ENCODE peak calls at places on chromosomes 5 and 9, in ten cellular contexts. One of them, this sample, is unnamed.

GRCh38 chr9:98164912-98165311 is 27.5 kb downstream of the CORO2A start:
- DNase-seq in A549: no peak
- DNase-seq in Kasumi-1: no peak
- DNase-seq in GM23248: no peak
- DNase-seq in upper lobe of right lung: no peak
- DNase-seq in stimulated activated CD8-positive, alpha-beta memory T cell treated with anti-CD3 and anti-CD28 coated beads, Interleukin-15, amount 100 ng/mL, for 1 hour: no peak
- DNase-seq in KBM-7: no peak
- DNase-seq in neuronal stem cell: no peak
- DNase-seq in NCI-H524: no peak
- DNase-seq in erythroblast: no peak
- DNase-seq in this sample: no peak

GRCh38 chr5:72651779-72652178 is 144.6 kb upstream of the ZNF366 start:
- DNase-seq in neuronal stem cell: no peak
- DNase-seq in upper lobe of right lung: no peak
- DNase-seq in Kasumi-1: no peak
- DNase-seq in NCI-H524: no peak
- DNase-seq in GM23248: no peak
- DNase-seq in A549: no peak
- DNase-seq in stimulated activated CD8-positive, alpha-beta memory T cell treated with anti-CD3 and anti-CD28 coated beads, Interleukin-15, amount 100 ng/mL, for 1 hour: no peak
- DNase-seq in erythroblast: no peak
- DNase-seq in KBM-7: no peak
- DNase-seq in this sample: peak

GRCh38 chr9:106218427-106218826 is 524.1 kb downstream of the TMEM38B start:
- DNase-seq in Kasumi-1: peak
- DNase-seq in NCI-H524: no peak
- DNase-seq in erythroblast: no peak
- DNase-seq in neuronal stem cell: no peak
- DNase-seq in stimulated activated CD8-positive, alpha-beta memory T cell treated with anti-CD3 and anti-CD28 coated beads, Interleukin-15, amount 100 ng/mL, for 1 hour: no peak
- DNase-seq in KBM-7: no peak
- DNase-seq in GM23248: no peak
- DNase-seq in A549: no peak
- DNase-seq in upper lobe of right lung: no peak
- DNase-seq in this sample: no peak

GRCh38 chr5:34609951-34610431 is 46.1 kb upstream of the RAI14 start:
- DNase-seq in A549: no peak
- DNase-seq in upper lobe of right lung: no peak
- DNase-seq in NCI-H524: no peak
- DNase-seq in KBM-7: no peak
- DNase-seq in Kasumi-1: no peak
- DNase-seq in neuronal stem cell: peak
- DNase-seq in GM23248: peak
- DNase-seq in stimulated activated CD8-positive, alpha-beta memory T cell treated with anti-CD3 and anti-CD28 coated beads, Interleukin-15, amount 100 ng/mL, for 1 hour: no peak
- DNase-seq in erythroblast: no peak
- DNase-seq in this sample: peak

GRCh38 chr9:81182421-81182820 is 506.9 kb downstream of the TLE1 start:
- DNase-seq in erythroblast: no peak
- DNase-seq in Kasumi-1: no peak
- DNase-seq in NCI-H524: no peak
- DNase-seq in A549: no peak
- DNase-seq in upper lobe of right lung: no peak
- DNase-seq in GM23248: peak
- DNase-seq in KBM-7: no peak
- DNase-seq in stimulated activated CD8-positive, alpha-beta memory T cell treated with anti-CD3 and anti-CD28 coated beads, Interleukin-15, amount 100 ng/mL, for 1 hour: no peak
- DNase-seq in neuronal stem cell: no peak
- DNase-seq in this sample: peak

GRCh38 chr9:4555251-4555650 is 65.0 kb downstream of the SLC1A1 start:
- DNase-seq in A549: no peak
- DNase-seq in Kasumi-1: no peak
- DNase-seq in upper lobe of right lung: no peak
- DNase-seq in KBM-7: no peak
- DNase-seq in GM23248: peak
- DNase-seq in NCI-H524: no peak
- DNase-seq in erythroblast: no peak
- DNase-seq in neuronal stem cell: no peak
- DNase-seq in stimulated activated CD8-positive, alpha-beta memory T cell treated with anti-CD3 and anti-CD28 coated beads, Interleukin-15, amount 100 ng/mL, for 1 hour: no peak
- DNase-seq in this sample: peak

GRCh38 chr9:137080260-137081122 is 3.2 kb downstream of the UAP1L1 start:
- DNase-seq in GM23248: no peak
- DNase-seq in A549: no peak
- DNase-seq in KBM-7: no peak
- DNase-seq in upper lobe of right lung: no peak
- DNase-seq in neuronal stem cell: no peak
- DNase-seq in Kasumi-1: no peak
- DNase-seq in NCI-H524: no peak
- DNase-seq in stimulated activated CD8-positive, alpha-beta memory T cell treated with anti-CD3 and anti-CD28 coated beads, Interleukin-15, amount 100 ng/mL, for 1 hour: no peak
- DNase-seq in erythroblast: no peak
- DNase-seq in this sample: no peak

GRCh38 chr9:33676746-33677505 is 118.4 kb upstream of the PRSS3 start:
- DNase-seq in KBM-7: peak
- DNase-seq in NCI-H524: peak
- DNase-seq in neuronal stem cell: peak
- DNase-seq in erythroblast: peak
- DNase-seq in stimulated activated CD8-positive, alpha-beta memory T cell treated with anti-CD3 and anti-CD28 coated beads, Interleukin-15, amount 100 ng/mL, for 1 hour: no peak
- DNase-seq in upper lobe of right lung: peak
- DNase-seq in GM23248: peak
- DNase-seq in Kasumi-1: no peak
- DNase-seq in A549: peak
- DNase-seq in this sample: peak

GRCh38 chr5:958701-959571 is 49.7 kb upstream of the NKD2 start:
- DNase-seq in neuronal stem cell: no peak
- DNase-seq in KBM-7: no peak
- DNase-seq in upper lobe of right lung: peak
- DNase-seq in NCI-H524: no peak
- DNase-seq in erythroblast: no peak
- DNase-seq in GM23248: peak
- DNase-seq in Kasumi-1: no peak
- DNase-seq in stimulated activated CD8-positive, alpha-beta memory T cell treated with anti-CD3 and anti-CD28 coated beads, Interleukin-15, amount 100 ng/mL, for 1 hour: no peak
- DNase-seq in A549: peak
- DNase-seq in this sample: peak

GRCh38 chr5:66713998-66714397 is 117.8 kb downstream of the MAST4 start:
- DNase-seq in erythroblast: no peak
- DNase-seq in NCI-H524: no peak
- DNase-seq in neuronal stem cell: no peak
- DNase-seq in Kasumi-1: no peak
- DNase-seq in stimulated activated CD8-positive, alpha-beta memory T cell treated with anti-CD3 and anti-CD28 coated beads, Interleukin-15, amount 100 ng/mL, for 1 hour: no peak
- DNase-seq in KBM-7: no peak
- DNase-seq in GM23248: peak
- DNase-seq in upper lobe of right lung: no peak
- DNase-seq in A549: no peak
- DNase-seq in this sample: peak

GRCh38 chr5:57718155-57718554 is 235.5 kb upstream of the ACTBL2 start:
- DNase-seq in erythroblast: no peak
- DNase-seq in KBM-7: no peak
- DNase-seq in stimulated activated CD8-positive, alpha-beta memory T cell treated with anti-CD3 and anti-CD28 coated beads, Interleukin-15, amount 100 ng/mL, for 1 hour: no peak
- DNase-seq in GM23248: peak
- DNase-seq in A549: peak
- DNase-seq in neuronal stem cell: no peak
- DNase-seq in NCI-H524: no peak
- DNase-seq in Kasumi-1: no peak
- DNase-seq in upper lobe of right lung: no peak
- DNase-seq in this sample: peak

GRCh38 chr5:149113669-149114068 is 27.6 kb upstream of the ABLIM3 start:
- DNase-seq in upper lobe of right lung: no peak
- DNase-seq in A549: no peak
- DNase-seq in Kasumi-1: no peak
- DNase-seq in neuronal stem cell: no peak
- DNase-seq in NCI-H524: no peak
- DNase-seq in KBM-7: no peak
- DNase-seq in GM23248: peak
- DNase-seq in stimulated activated CD8-positive, alpha-beta memory T cell treated with anti-CD3 and anti-CD28 coated beads, Interleukin-15, amount 100 ng/mL, for 1 hour: no peak
- DNase-seq in erythroblast: no peak
- DNase-seq in this sample: peak

GRCh38 chr5:172145870-172146747 is 41.9 kb downstream of the STK10 start:
- DNase-seq in GM23248: no peak
- DNase-seq in Kasumi-1: no peak
- DNase-seq in erythroblast: no peak
- DNase-seq in neuronal stem cell: no peak
- DNase-seq in KBM-7: no peak
- DNase-seq in NCI-H524: no peak
- DNase-seq in stimulated activated CD8-positive, alpha-beta memory T cell treated with anti-CD3 and anti-CD28 coated beads, Interleukin-15, amount 100 ng/mL, for 1 hour: no peak
- DNase-seq in A549: no peak
- DNase-seq in upper lobe of right lung: no peak
- DNase-seq in this sample: no peak

GRCh38 chr9:107739601-107740082 is 250.1 kb upstream of the KLF4 start:
- DNase-seq in Kasumi-1: no peak
- DNase-seq in A549: no peak
- DNase-seq in upper lobe of right lung: peak
- DNase-seq in KBM-7: no peak
- DNase-seq in NCI-H524: no peak
- DNase-seq in neuronal stem cell: no peak
- DNase-seq in erythroblast: no peak
- DNase-seq in GM23248: peak
- DNase-seq in stimulated activated CD8-positive, alpha-beta memory T cell treated with anti-CD3 and anti-CD28 coated beads, Interleukin-15, amount 100 ng/mL, for 1 hour: no peak
- DNase-seq in this sample: peak

GRCh38 chr5:168766038-168766700 is 187.0 kb upstream of the PANK3 start:
- DNase-seq in GM23248: peak
- DNase-seq in stimulated activated CD8-positive, alpha-beta memory T cell treated with anti-CD3 and anti-CD28 coated beads, Interleukin-15, amount 100 ng/mL, for 1 hour: no peak
- DNase-seq in KBM-7: no peak
- DNase-seq in A549: no peak
- DNase-seq in erythroblast: no peak
- DNase-seq in upper lobe of right lung: no peak
- DNase-seq in NCI-H524: peak
- DNase-seq in neuronal stem cell: no peak
- DNase-seq in Kasumi-1: no peak
- DNase-seq in this sample: no peak

GRCh38 chr5:154694159-154694558 is 61.0 kb upstream of the LARP1 start:
- DNase-seq in A549: no peak
- DNase-seq in stimulated activated CD8-positive, alpha-beta memory T cell treated with anti-CD3 and anti-CD28 coated beads, Interleukin-15, amount 100 ng/mL, for 1 hour: no peak
- DNase-seq in erythroblast: no peak
- DNase-seq in upper lobe of right lung: no peak
- DNase-seq in NCI-H524: no peak
- DNase-seq in GM23248: no peak
- DNase-seq in Kasumi-1: no peak
- DNase-seq in KBM-7: no peak
- DNase-seq in neuronal stem cell: no peak
- DNase-seq in this sample: no peak

GRCh38 chr9:4962085-4962484 is 23.0 kb upstream of the JAK2 start:
- DNase-seq in GM23248: no peak
- DNase-seq in NCI-H524: no peak
- DNase-seq in KBM-7: no peak
- DNase-seq in neuronal stem cell: no peak
- DNase-seq in upper lobe of right lung: no peak
- DNase-seq in Kasumi-1: no peak
- DNase-seq in A549: no peak
- DNase-seq in erythroblast: no peak
- DNase-seq in stimulated activated CD8-positive, alpha-beta memory T cell treated with anti-CD3 and anti-CD28 coated beads, Interleukin-15, amount 100 ng/mL, for 1 hour: no peak
- DNase-seq in this sample: no peak

GRCh38 chr5:134267366-134268018 is 41.6 kb upstream of the PPP2CA start:
- DNase-seq in Kasumi-1: no peak
- DNase-seq in GM23248: peak
- DNase-seq in upper lobe of right lung: no peak
- DNase-seq in KBM-7: no peak
- DNase-seq in neuronal stem cell: no peak
- DNase-seq in erythroblast: no peak
- DNase-seq in A549: no peak
- DNase-seq in NCI-H524: no peak
- DNase-seq in stimulated activated CD8-positive, alpha-beta memory T cell treated with anti-CD3 and anti-CD28 coated beads, Interleukin-15, amount 100 ng/mL, for 1 hour: no peak
- DNase-seq in this sample: peak

GRCh38 chr9:102499468-102499867 is 495.7 kb upstream of the CYLC2 start:
- DNase-seq in stimulated activated CD8-positive, alpha-beta memory T cell treated with anti-CD3 and anti-CD28 coated beads, Interleukin-15, amount 100 ng/mL, for 1 hour: no peak
- DNase-seq in erythroblast: no peak
- DNase-seq in A549: no peak
- DNase-seq in neuronal stem cell: no peak
- DNase-seq in upper lobe of right lung: no peak
- DNase-seq in NCI-H524: no peak
- DNase-seq in KBM-7: no peak
- DNase-seq in Kasumi-1: peak
- DNase-seq in GM23248: no peak
- DNase-seq in this sample: peak

GRCh38 chr9:14198544-14199510 is 115.1 kb downstream of the NFIB start:
- DNase-seq in Kasumi-1: no peak
- DNase-seq in neuronal stem cell: no peak
- DNase-seq in KBM-7: no peak
- DNase-seq in GM23248: peak
- DNase-seq in NCI-H524: no peak
- DNase-seq in erythroblast: no peak
- DNase-seq in upper lobe of right lung: no peak
- DNase-seq in stimulated activated CD8-positive, alpha-beta memory T cell treated with anti-CD3 and anti-CD28 coated beads, Interleukin-15, amount 100 ng/mL, for 1 hour: no peak
- DNase-seq in A549: no peak
- DNase-seq in this sample: no peak

GRCh38 chr9:88835038-88835466 is 156.2 kb upstream of the S1PR3 start:
- DNase-seq in KBM-7: peak
- DNase-seq in upper lobe of right lung: no peak
- DNase-seq in GM23248: peak
- DNase-seq in A549: no peak
- DNase-seq in neuronal stem cell: no peak
- DNase-seq in stimulated activated CD8-positive, alpha-beta memory T cell treated with anti-CD3 and anti-CD28 coated beads, Interleukin-15, amount 100 ng/mL, for 1 hour: no peak
- DNase-seq in erythroblast: no peak
- DNase-seq in Kasumi-1: peak
- DNase-seq in NCI-H524: no peak
- DNase-seq in this sample: peak

GRCh38 chr5:160506006-160507004 is 84.7 kb downstream of the PTTG1 start:
- DNase-seq in KBM-7: peak
- DNase-seq in neuronal stem cell: no peak
- DNase-seq in Kasumi-1: peak
- DNase-seq in stimulated activated CD8-positive, alpha-beta memory T cell treated with anti-CD3 and anti-CD28 coated beads, Interleukin-15, amount 100 ng/mL, for 1 hour: peak
- DNase-seq in A549: no peak
- DNase-seq in upper lobe of right lung: no peak
- DNase-seq in NCI-H524: no peak
- DNase-seq in erythroblast: peak
- DNase-seq in GM23248: peak
- DNase-seq in this sample: peak

GRCh38 chr9:88370346-88370745 is 17.9 kb upstream of the SPIN1 start:
- DNase-seq in erythroblast: no peak
- DNase-seq in upper lobe of right lung: no peak
- DNase-seq in stimulated activated CD8-positive, alpha-beta memory T cell treated with anti-CD3 and anti-CD28 coated beads, Interleukin-15, amount 100 ng/mL, for 1 hour: no peak
- DNase-seq in Kasumi-1: no peak
- DNase-seq in KBM-7: no peak
- DNase-seq in A549: no peak
- DNase-seq in GM23248: no peak
- DNase-seq in neuronal stem cell: no peak
- DNase-seq in NCI-H524: no peak
- DNase-seq in this sample: peak

GRCh38 chr9:93427655-93428379 is 23.7 kb upstream of the FAM120A start:
- DNase-seq in erythroblast: no peak
- DNase-seq in NCI-H524: no peak
- DNase-seq in neuronal stem cell: no peak
- DNase-seq in Kasumi-1: no peak
- DNase-seq in upper lobe of right lung: no peak
- DNase-seq in stimulated activated CD8-positive, alpha-beta memory T cell treated with anti-CD3 and anti-CD28 coated beads, Interleukin-15, amount 100 ng/mL, for 1 hour: no peak
- DNase-seq in KBM-7: no peak
- DNase-seq in GM23248: no peak
- DNase-seq in A549: no peak
- DNase-seq in this sample: no peak

GRCh38 chr5:94901071-94901979 is 282.9 kb downstream of the SLF1 start:
- DNase-seq in Kasumi-1: no peak
- DNase-seq in stimulated activated CD8-positive, alpha-beta memory T cell treated with anti-CD3 and anti-CD28 coated beads, Interleukin-15, amount 100 ng/mL, for 1 hour: no peak
- DNase-seq in neuronal stem cell: no peak
- DNase-seq in A549: no peak
- DNase-seq in erythroblast: no peak
- DNase-seq in upper lobe of right lung: no peak
- DNase-seq in GM23248: peak
- DNase-seq in NCI-H524: no peak
- DNase-seq in KBM-7: no peak
- DNase-seq in this sample: peak

GRCh38 chr9:131585375-131585774 is 40.1 kb downstream of the PRRT1B start:
- DNase-seq in erythroblast: no peak
- DNase-seq in upper lobe of right lung: no peak
- DNase-seq in Kasumi-1: peak
- DNase-seq in A549: no peak
- DNase-seq in KBM-7: peak
- DNase-seq in neuronal stem cell: no peak
- DNase-seq in GM23248: no peak
- DNase-seq in NCI-H524: no peak
- DNase-seq in stimulated activated CD8-positive, alpha-beta memory T cell treated with anti-CD3 and anti-CD28 coated beads, Interleukin-15, amount 100 ng/mL, for 1 hour: no peak
- DNase-seq in this sample: peak

GRCh38 chr9:130518943-130519772 is 60.2 kb upstream of the FUBP3 start:
- DNase-seq in stimulated activated CD8-positive, alpha-beta memory T cell treated with anti-CD3 and anti-CD28 coated beads, Interleukin-15, amount 100 ng/mL, for 1 hour: no peak
- DNase-seq in KBM-7: no peak
- DNase-seq in erythroblast: no peak
- DNase-seq in neuronal stem cell: no peak
- DNase-seq in Kasumi-1: no peak
- DNase-seq in A549: no peak
- DNase-seq in GM23248: no peak
- DNase-seq in upper lobe of right lung: no peak
- DNase-seq in NCI-H524: peak
- DNase-seq in this sample: no peak

GRCh38 chr5:135194573-135195266 is 160.7 kb upstream of the PITX1 start:
- DNase-seq in stimulated activated CD8-positive, alpha-beta memory T cell treated with anti-CD3 and anti-CD28 coated beads, Interleukin-15, amount 100 ng/mL, for 1 hour: no peak
- DNase-seq in erythroblast: no peak
- DNase-seq in GM23248: peak
- DNase-seq in NCI-H524: no peak
- DNase-seq in upper lobe of right lung: no peak
- DNase-seq in Kasumi-1: no peak
- DNase-seq in neuronal stem cell: no peak
- DNase-seq in A549: no peak
- DNase-seq in KBM-7: no peak
- DNase-seq in this sample: peak

This sample was measured in ELR.